ENCODE peak calls at places on chromosome 18, in seven cellular contexts. G, A, J, L, T, V and H are unnamed samples.

GRCh38 chr18:5527603-5528002 is 16.2 kb downstream of the EPB41L3 start:
- DNase-seq in G (no peak), T (no peak), A (no peak), V (peak), L (no peak), J (no peak), H (no peak)

GRCh38 chr18:30578707-30579106 is 463.8 kb downstream of the DSC3 start:
- DNase-seq in V (no peak), T (no peak), L (no peak), A (no peak), G (no peak), J (no peak), H (no peak)

GRCh38 chr18:9647496-9648323 is 33.4 kb upstream of the PPP4R1 start:
- DNase-seq in G (no peak), T (no peak), J (no peak), V (peak), A (no peak), L (no peak), H (no peak)

GRCh38 chr18:24417465-24417864 is 9.0 kb upstream of the IMPACT start:
- DNase-seq in A (no peak), L (no peak), J (no peak), G (no peak), V (no peak), T (no peak), H (no peak)

GRCh38 chr18:76081536-76081935 is 413.5 kb downstream of the ZNF516 start:
- DNase-seq in T (no peak), G (no peak), A (no peak), V (no peak), L (no peak), J (no peak), H (no peak)

GRCh38 chr18:36315736-36316135 is 18.2 kb downstream of the FHOD3 start:
- DNase-seq in A (no peak), G (no peak), L (no peak), T (no peak), V (peak), J (no peak), H (no peak)

GRCh38 chr18:31513189-31513907 is 15.4 kb downstream of the DSG2 start:
- DNase-seq in V (peak), J (no peak), L (no peak), G (no peak), T (no peak), A (peak), H (no peak)

GRCh38 chr18:44039216-44039615 is 641.5 kb upstream of the SETBP1 start:
- DNase-seq in J (no peak), A (no peak), V (no peak), L (no peak), T (no peak), G (no peak), H (no peak)

GRCh38 chr18:50152900-50153299 is 42.0 kb downstream of the MYO5B start:
- DNase-seq in T (no peak), G (no peak), A (no peak), L (no peak), V (no peak), J (no peak), H (no peak)

GRCh38 chr18:59725177-59725576 is 28.0 kb upstream of the CCBE1 start:
- DNase-seq in A (no peak), L (no peak), J (no peak), T (no peak), V (peak), G (no peak), H (no peak)

GRCh38 chr18:40949138-40949949 is 1005.7 kb upstream of the PIK3C3 start:
- DNase-seq in T (peak), A (no peak), G (no peak), V (no peak), J (no peak), L (no peak), H (no peak)

GRCh38 chr18:10261315-10262276 is 192.8 kb upstream of the APCDD1 start:
- DNase-seq in T (no peak), A (no peak), J (no peak), V (peak), G (no peak), L (no peak), H (no peak)